ENCODE peak calls at places on chromosomes 4 and X, in four cellular contexts. One of them, this sample, is unnamed.

GRCh38 chrX:70444326-70445196 is at the start of gene DLG3:
- DNase-seq in endothelial cell of umbilical vein: no peak
- DNase-seq in IMR-90: peak; percentile 51
- DNase-seq in GM12878: no peak
- DNase-seq in this sample: peak; percentile 41

GRCh38 chrX:40253770-40254169 is 156.0 kb upstream of the BCOR start:
- DNase-seq in IMR-90: no peak
- DNase-seq in endothelial cell of umbilical vein: no peak
- DNase-seq in GM12878: no peak
- DNase-seq in this sample: peak; percentile 52

GRCh38 chr4:153962311-153963039 is 173.6 kb upstream of the SFRP2 start:
- DNase-seq in endothelial cell of umbilical vein: no peak
- DNase-seq in GM12878: no peak
- DNase-seq in IMR-90: no peak
- DNase-seq in this sample: no peak

GRCh38 chr4:78059938-78060337 is 2.8 kb downstream of the FRAS1 start:
- DNase-seq in IMR-90: no peak
- DNase-seq in GM12878: no peak
- DNase-seq in endothelial cell of umbilical vein: no peak
- DNase-seq in this sample: no peak

GRCh38 chrX:71996826-71997225 is 86.2 kb downstream of the NHSL2 start:
- DNase-seq in IMR-90: no peak
- DNase-seq in GM12878: no peak
- DNase-seq in endothelial cell of umbilical vein: no peak
- DNase-seq in this sample: no peak

GRCh38 chr4:141229408-141230101 is 8.9 kb downstream of the ZNF330 start:
- DNase-seq in endothelial cell of umbilical vein: no peak
- DNase-seq in GM12878: no peak
- DNase-seq in IMR-90: no peak
- DNase-seq in this sample: no peak

GRCh38 chrX:155028192-155028591 is 1.5 kb downstream of the FUNDC2 start:
- DNase-seq in GM12878: no peak
- DNase-seq in endothelial cell of umbilical vein: peak; percentile 1
- DNase-seq in IMR-90: no peak
- DNase-seq in this sample: no peak

GRCh38 chr4:166228112-166228511 is 355.1 kb downstream of the TLL1 start:
- DNase-seq in GM12878: no peak
- DNase-seq in IMR-90: no peak
- DNase-seq in endothelial cell of umbilical vein: no peak
- DNase-seq in this sample: no peak

GRCh38 chr4:146472404-146472803 is 49.3 kb downstream of the SLC10A7 start:
- DNase-seq in IMR-90: no peak
- DNase-seq in GM12878: no peak
- DNase-seq in endothelial cell of umbilical vein: no peak
- DNase-seq in this sample: no peak

GRCh38 chr4:140005699-140006098 is 148.3 kb downstream of the MAML3 start:
- DNase-seq in endothelial cell of umbilical vein: peak; percentile 34
- DNase-seq in GM12878: no peak
- DNase-seq in IMR-90: no peak
- DNase-seq in this sample: no peak

GRCh38 chr4:98544818-98545399 is 113.5 kb downstream of the TSPAN5 start:
- DNase-seq in IMR-90: no peak
- DNase-seq in endothelial cell of umbilical vein: no peak
- DNase-seq in GM12878: no peak
- DNase-seq in this sample: no peak

GRCh38 chr4:151205722-151206121 is 71.2 kb upstream of the PRSS48 start:
- DNase-seq in endothelial cell of umbilical vein: no peak
- DNase-seq in IMR-90: no peak
- DNase-seq in GM12878: no peak
- DNase-seq in this sample: no peak

GRCh38 chrX:63503541-63503940 is 152.4 kb upstream of the SPIN4 start:
- DNase-seq in GM12878: no peak
- DNase-seq in IMR-90: peak; percentile 20
- DNase-seq in endothelial cell of umbilical vein: peak; percentile 1
- DNase-seq in this sample: no peak

GRCh38 chrX:50747471-50747900 is 66.5 kb downstream of the SHROOM4 start:
- DNase-seq in GM12878: no peak
- DNase-seq in endothelial cell of umbilical vein: peak; percentile 32
- DNase-seq in IMR-90: peak; percentile 45
- DNase-seq in this sample: peak; percentile 30

GRCh38 chr4:103451341-103451740 is 253.2 kb upstream of the CENPE start:
- DNase-seq in IMR-90: no peak
- DNase-seq in GM12878: no peak
- DNase-seq in endothelial cell of umbilical vein: no peak
- DNase-seq in this sample: no peak

GRCh38 chrX:74133156-74133796 is 170.7 kb upstream of the ZCCHC13 start:
- DNase-seq in GM12878: peak; percentile 19
- DNase-seq in endothelial cell of umbilical vein: peak; percentile 39
- DNase-seq in IMR-90: peak; percentile 80
- DNase-seq in this sample: peak; percentile 39

GRCh38 chrX:101206471-101206870 is 13.1 kb upstream of the DRP2 start:
- DNase-seq in endothelial cell of umbilical vein: peak; percentile 52
- DNase-seq in IMR-90: peak; percentile 58
- DNase-seq in GM12878: no peak
- DNase-seq in this sample: peak; percentile 19

GRCh38 chrX:136162827-136163427 is 15.6 kb downstream of the FHL1 start:
- DNase-seq in GM12878: no peak
- DNase-seq in endothelial cell of umbilical vein: peak; percentile 59
- DNase-seq in IMR-90: peak; percentile 43
- DNase-seq in this sample: peak; percentile 53

GRCh38 chr4:54384152-54384551 is 155.1 kb downstream of the PDGFRA start:
- DNase-seq in IMR-90: no peak
- DNase-seq in endothelial cell of umbilical vein: no peak
- DNase-seq in GM12878: no peak
- DNase-seq in this sample: no peak

GRCh38 chr4:57080781-57081650 is 29.2 kb downstream of the IGFBP7 start:
- DNase-seq in GM12878: no peak
- DNase-seq in IMR-90: peak; percentile 98
- DNase-seq in endothelial cell of umbilical vein: peak; percentile 99
- DNase-seq in this sample: no peak
- TF ChIP-seq FOS in GM12878: no peak
- TF ChIP-seq FOS in IMR-90: peak; percentile 76
- TF ChIP-seq FOS in endothelial cell of umbilical vein: peak; percentile 91
- TF ChIP-seq FOS in this sample: no peak

GRCh38 chr4:148270600-148270999 is 171.6 kb downstream of the NR3C2 start:
- DNase-seq in GM12878: no peak
- DNase-seq in endothelial cell of umbilical vein: peak; percentile 44
- DNase-seq in IMR-90: no peak
- DNase-seq in this sample: no peak
- TF ChIP-seq FOS in GM12878: no peak
- TF ChIP-seq FOS in endothelial cell of umbilical vein: peak; percentile 32
- TF ChIP-seq FOS in IMR-90: no peak
- TF ChIP-seq FOS in this sample: no peak

GRCh38 chr4:15755321-15755750 is 22.8 kb upstream of the CD38 start:
- DNase-seq in IMR-90: peak; percentile 69
- DNase-seq in endothelial cell of umbilical vein: peak; percentile 49
- DNase-seq in GM12878: no peak
- DNase-seq in this sample: no peak
- TF ChIP-seq FOS in IMR-90: peak; percentile 42
- TF ChIP-seq FOS in endothelial cell of umbilical vein: peak; percentile 43
- TF ChIP-seq FOS in GM12878: no peak
- TF ChIP-seq FOS in this sample: no peak

GRCh38 chrX:38247051-38247450 is 26.4 kb upstream of the SRPX start:
- DNase-seq in IMR-90: no peak
- DNase-seq in GM12878: no peak
- DNase-seq in endothelial cell of umbilical vein: no peak
- DNase-seq in this sample: no peak

GRCh38 chrX:38249965-38250364 is 29.3 kb upstream of the SRPX start:
- DNase-seq in IMR-90: peak; percentile 25
- DNase-seq in GM12878: no peak
- DNase-seq in endothelial cell of umbilical vein: peak; percentile 68
- DNase-seq in this sample: no peak
- TF ChIP-seq FOS in IMR-90: no peak
- TF ChIP-seq FOS in GM12878: no peak
- TF ChIP-seq FOS in endothelial cell of umbilical vein: no peak
- TF ChIP-seq FOS in this sample: no peak

DNA sequence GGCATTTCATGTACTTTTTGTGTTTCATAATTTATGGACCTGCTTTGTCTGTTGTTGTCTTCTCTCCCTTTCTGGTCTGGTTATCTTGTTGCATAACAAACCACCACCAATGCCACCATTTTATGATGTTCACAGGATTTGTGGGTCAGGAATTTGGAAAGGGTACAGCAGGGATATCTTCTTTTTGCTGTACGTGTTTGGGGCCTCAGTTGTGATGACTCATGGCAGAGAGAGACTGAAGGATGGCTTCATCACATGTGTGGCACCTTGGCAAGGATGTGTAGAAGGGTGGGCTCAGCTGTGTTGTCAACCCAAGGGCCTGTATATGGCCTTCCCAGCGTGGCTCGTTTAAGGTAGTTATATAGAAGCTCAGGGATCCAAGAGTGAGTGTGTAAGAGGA is 35.2 kb downstream of the KDM6A start:
- DNase-seq in GM12878: no peak
- DNase-seq in IMR-90: peak; percentile 28
- DNase-seq in endothelial cell of umbilical vein: no peak
- DNase-seq in this sample: no peak
- TF ChIP-seq FOS in GM12878: no peak
- TF ChIP-seq FOS in IMR-90: no peak
- TF ChIP-seq FOS in endothelial cell of umbilical vein: no peak
- TF ChIP-seq FOS in this sample: no peak

DNA sequence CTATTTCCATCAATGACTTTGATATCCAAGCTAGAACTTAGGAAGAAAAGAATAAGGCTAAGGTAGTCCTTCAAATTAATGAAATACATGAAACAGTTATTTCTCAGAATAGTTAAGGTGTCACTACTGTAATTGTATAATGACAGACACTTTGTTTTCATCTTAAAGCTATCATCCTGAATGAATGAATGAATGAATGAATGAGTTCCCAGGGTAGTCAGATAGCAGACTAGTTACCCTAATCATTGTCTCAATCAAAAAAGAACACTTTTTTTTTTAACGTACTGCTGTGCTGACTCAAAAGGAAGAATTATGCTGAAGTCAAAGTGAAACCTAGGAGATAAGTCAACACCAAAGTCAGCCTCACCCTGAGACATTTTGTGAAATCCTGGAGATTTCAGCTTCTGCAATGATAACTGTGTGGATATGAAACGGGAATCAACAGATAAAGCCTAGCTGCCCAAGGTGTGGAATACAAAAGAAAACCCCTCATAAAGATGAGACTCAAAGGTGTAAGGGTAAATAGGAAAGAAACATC is 68.3 kb upstream of the CNKSR2 start:
- DNase-seq in IMR-90: no peak
- DNase-seq in GM12878: no peak
- DNase-seq in endothelial cell of umbilical vein: no peak
- DNase-seq in this sample: no peak
- TF ChIP-seq FOS in IMR-90: no peak
- TF ChIP-seq FOS in GM12878: no peak
- TF ChIP-seq FOS in endothelial cell of umbilical vein: no peak
- TF ChIP-seq FOS in this sample: no peak